ENCODE peak calls at places on chromosomes 6 and 20, in four cellular contexts. G is brain microvascular endothelial cell, K is gastrocnemius medialis, R is fibroblast of pulmonary artery. E is an unnamed sample.

GRCh38 chr20:59825944-59826759 is 107.3 kb downstream of the SYCP2 start:
- DNase-seq in G (no peak), K (peak; percentile 44), R (no peak), E (no peak)

GRCh38 chr6:4805553-4806307 is 29.5 kb downstream of the CDYL start:
- DNase-seq in G (no peak), K (peak; percentile 11), R (peak; percentile 51), E (peak; percentile 36)

GRCh38 chr6:85344996-85345395 is 104.9 kb upstream of the NT5E start:
- DNase-seq in G (no peak), K (no peak), R (no peak), E (no peak)

GRCh38 chr6:44416103-44416502 is 28.6 kb downstream of the CDC5L start:
- DNase-seq in G (peak; percentile 30), K (no peak), R (peak; percentile 36), E (peak; percentile 50)

GRCh38 chr6:7087066-7087465 is 20.7 kb upstream of the RREB1 start:
- DNase-seq in G (no peak), K (no peak), R (peak; percentile 25), E (peak; percentile 47)

GRCh38 chr20:19888269-19888669 is 128.9 kb upstream of the NAA20 start:
- DNase-seq in G (no peak), K (no peak), R (peak; percentile 18), E (no peak)

GRCh38 chr6:148891027-148891783 is 144.4 kb downstream of the UST start:
- DNase-seq in G (no peak), K (no peak), R (no peak), E (no peak)

GRCh38 chr20:64220891-64221527 is 34.5 kb upstream of the PCMTD2 start:
- DNase-seq in G (no peak), K (no peak), R (no peak), E (no peak)

GRCh38 chr6:13638014-13638413 is 22.9 kb downstream of the NOL7 start:
- DNase-seq in G (no peak), K (no peak), R (no peak), E (no peak)

GRCh38 chr20:53920647-53921245 is 149.6 kb downstream of the BCAS1 start:
- DNase-seq in G (no peak), K (no peak), R (no peak), E (no peak)

GRCh38 chr6:35718354-35718695 is 18.5 kb upstream of the ARMC12 start:
- DNase-seq in G (no peak), K (no peak), R (no peak), E (no peak)

GRCh38 chr6:169041078-169041477 is 212.6 kb downstream of the THBS2 start:
- DNase-seq in G (no peak), K (no peak), R (no peak), E (no peak)

GRCh38 chr6:17984822-17985660 is 2.4 kb downstream of the KIF13A start:
- DNase-seq in G (no peak), K (peak; percentile 21), R (no peak), E (no peak)

GRCh38 chr20:50379049-50379990 is 130.9 kb upstream of the PTPN1 start:
- DNase-seq in G (peak; percentile 70), K (peak; percentile 97), R (peak; percentile 97), E (no peak)

GRCh38 chr20:7496394-7497111 is 443.7 kb downstream of the HAO1 start:
- DNase-seq in G (peak; percentile 72), K (no peak), R (peak; percentile 18), E (no peak)

GRCh38 chr6:36361071-36361470 is 24.4 kb upstream of the BNIP5 start:
- DNase-seq in G (no peak), K (no peak), R (no peak), E (no peak)

GRCh38 chr20:62859721-62860120 is 1.9 kb downstream of the TCFL5 start:
- DNase-seq in G (no peak), K (no peak), R (no peak), E (no peak)

GRCh38 chr6:11017090-11017489 is 27.0 kb downstream of the ELOVL2 start:
- DNase-seq in G (no peak), K (no peak), R (no peak), E (no peak)

GRCh38 chr20:23111307-23111943 is 25.3 kb upstream of the CD93 start:
- DNase-seq in G (no peak), K (no peak), R (no peak), E (no peak)

GRCh38 chr6:52361347-52361944 is 505 bp upstream of the PAQR8 start:
- DNase-seq in G (no peak), K (no peak), R (no peak), E (no peak)

GRCh38 chr6:104607501-104607900 is 252.2 kb downstream of the HACE1 start:
- DNase-seq in G (no peak), K (no peak), R (no peak), E (no peak)

GRCh38 chr6:10030942-10031537 is 383.8 kb downstream of the TFAP2A start:
- DNase-seq in G (no peak), K (no peak), R (no peak), E (no peak)

GRCh38 chr6:142152731-142153130 is 5.7 kb downstream of the VTA1 start:
- DNase-seq in G (peak; percentile 32), K (no peak), R (peak; percentile 54), E (peak; percentile 32)

GRCh38 chr6:114342826-114343781 is at the start of gene HS3ST5:
- DNase-seq in G (peak; percentile 5), K (no peak), R (peak; percentile 8), E (peak; percentile 69)

GRCh38 chr20:41277049-41277448 is 40.5 kb downstream of the ZHX3 start:
- DNase-seq in G (no peak), K (no peak), R (no peak), E (no peak)

GRCh38 chr20:401682-402495 is 6.2 kb upstream of the RBCK1 start:
- DNase-seq in G (no peak), K (no peak), R (peak; percentile 53), E (no peak)

GRCh38 chr20:38477747-38478146 is 5.1 kb downstream of the RALGAPB start:
- DNase-seq in G (no peak), K (no peak), R (no peak), E (no peak)

GRCh38 chr6:38436726-38437465 is 202.8 kb downstream of the BTBD9 start:
- DNase-seq in G (peak; percentile 28), K (no peak), R (peak; percentile 65), E (peak; percentile 26)

GRCh38 chr20:54746796-54747195 is 271.4 kb downstream of the DOK5 start:
- DNase-seq in G (no peak), K (no peak), R (no peak), E (no peak)

GRCh38 chr6:148864941-148865340 is 118.1 kb downstream of the UST start:
- DNase-seq in G (no peak), K (no peak), R (no peak), E (no peak)

GRCh38 chr6:9875605-9876353 is 539.1 kb downstream of the TFAP2A start:
- DNase-seq in G (no peak), K (no peak), R (peak; percentile 1), E (no peak)

GRCh38 chr6:44682987-44683779 is 295.7 kb downstream of the CDC5L start:
- DNase-seq in G (no peak), K (no peak), R (no peak), E (no peak)

GRCh38 chr20:24701027-24701426 is 231.6 kb downstream of the SYNDIG1 start:
- DNase-seq in G (no peak), K (no peak), R (no peak), E (no peak)

GRCh38 chr6:44738652-44739141 is 351.2 kb downstream of the CDC5L start:
- DNase-seq in G (peak; percentile 36), K (no peak), R (peak; percentile 63), E (peak; percentile 93)

GRCh38 chr20:25224941-25225340 is 22.9 kb upstream of the PYGB start:
- DNase-seq in G (no peak), K (no peak), R (no peak), E (no peak)

GRCh38 chr20:57499676-57500075 is 25.3 kb downstream of the CTCFL start:
- DNase-seq in G (no peak), K (no peak), R (no peak), E (no peak)

GRCh38 chr20:23404196-23404595 is 17.1 kb downstream of the NAPB start:
- DNase-seq in G (peak; percentile 40), K (no peak), R (peak; percentile 50), E (no peak)

DNA sequence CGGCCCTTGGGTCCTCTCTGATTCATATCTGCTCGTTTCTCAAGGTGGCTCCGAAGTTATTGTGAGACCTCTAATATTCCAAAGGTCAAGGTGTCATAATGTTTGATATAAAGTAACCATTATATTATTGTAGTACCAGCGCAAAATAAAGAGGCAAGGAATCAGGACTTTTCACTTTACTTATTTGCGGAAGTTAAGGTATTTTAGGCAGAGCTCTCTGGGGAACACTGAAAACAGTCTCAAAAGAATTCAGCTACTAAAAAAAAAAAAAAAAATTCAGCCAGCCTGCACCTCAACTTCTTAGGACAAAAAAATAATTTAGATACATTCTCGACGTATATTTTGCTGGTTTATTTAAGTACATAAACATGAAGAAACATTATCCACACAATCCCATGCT is 2.4 kb downstream of the OSER1 start:
- DNase-seq in G (no peak), K (no peak), R (no peak), E (no peak)
- H3K4me3 ChIP-seq in G (no peak overlapping the region), K (peak overlapping the region; percentile 95), R (peak overlapping the region; percentile 95), E (peak overlapping the region; percentile 84)

GRCh38 chr6:26311012-26311384 is 54.0 kb upstream of the BTN3A2 start:
- DNase-seq in G (peak; percentile 80), K (no peak), R (peak; percentile 50), E (no peak)
- H3K4me3 ChIP-seq in G (peak overlapping the region; percentile 64), K (no peak overlapping the region), R (peak overlapping the region; percentile 62), E (peak overlapping the region; percentile 62)

GRCh38 chr6:150767161-150767560 is 98.3 kb upstream of the MTHFD1L start:
- DNase-seq in G (no peak), K (no peak), R (no peak), E (no peak)
- H3K4me3 ChIP-seq in G (no peak overlapping the region), K (no peak overlapping the region), R (no peak overlapping the region), E (no peak overlapping the region)

GRCh38 chr6:16754864-16755263 is 6.4 kb downstream of the ATXN1 start:
- DNase-seq in G (no peak), K (no peak), R (no peak), E (no peak)
- H3K4me3 ChIP-seq in G (no peak overlapping the region), K (peak overlapping the region; percentile 5), R (no peak overlapping the region), E (no peak overlapping the region)

DNA sequence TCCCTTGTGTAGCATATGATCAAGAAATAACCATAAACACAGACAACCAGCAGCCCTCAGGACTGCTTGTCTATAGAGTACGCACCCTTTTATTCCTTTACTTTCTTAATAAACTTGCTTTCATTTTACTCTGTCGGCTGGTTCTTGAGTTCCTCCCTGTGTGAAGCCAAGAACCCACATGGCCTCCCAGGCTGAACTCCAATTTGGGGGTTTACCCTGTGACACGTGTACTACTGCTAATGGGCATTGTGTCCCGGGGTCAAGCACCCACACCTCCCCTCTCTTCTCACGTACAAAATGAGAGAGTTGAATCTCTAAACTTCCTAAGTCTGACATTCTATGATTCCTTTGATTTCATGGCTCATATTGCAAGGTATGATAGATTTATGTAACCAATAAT is 9.9 kb downstream of the LAMA4 start:
- DNase-seq in G (no peak), K (no peak), R (no peak), E (no peak)
- H3K4me3 ChIP-seq in G (no peak overlapping the region), K (no peak overlapping the region), R (no peak overlapping the region), E (peak overlapping the region; percentile 13)

GRCh38 chr20:4555188-4555893 is 166.4 kb upstream of the PRND start:
- DNase-seq in G (peak; percentile 72), K (no peak), R (peak; percentile 40), E (peak; percentile 21)
- H3K4me3 ChIP-seq in G (no peak overlapping the region), K (no peak overlapping the region), R (no peak overlapping the region), E (no peak overlapping the region)